ENCODE peak calls at places on chromosome 3, in six cellular contexts. One of them, this sample, is unnamed.

GRCh38 chr3:172630316-172630715 is 80.6 kb downstream of the NCEH1 start:
- DNase-seq in A549: no peak
- DNase-seq in SK-N-SH: no peak
- DNase-seq in HepG2: no peak
- DNase-seq in endothelial cell of umbilical vein: no peak
- DNase-seq in H1: no peak
- DNase-seq in this sample: no peak

GRCh38 chr3:72582211-72582878 is 265.9 kb downstream of the SHQ1 start:
- DNase-seq in A549: no peak
- DNase-seq in SK-N-SH: no peak
- DNase-seq in HepG2: peak
- DNase-seq in endothelial cell of umbilical vein: no peak
- DNase-seq in H1: no peak
- DNase-seq in this sample: no peak

GRCh38 chr3:152283492-152284381 is 15.0 kb downstream of the MBNL1 start:
- DNase-seq in A549: no peak
- DNase-seq in SK-N-SH: no peak
- DNase-seq in HepG2: no peak
- DNase-seq in endothelial cell of umbilical vein: no peak
- DNase-seq in H1: no peak
- DNase-seq in this sample: no peak

GRCh38 chr3:166123576-166123975 is 286.4 kb upstream of the BCHE start:
- DNase-seq in A549: no peak
- DNase-seq in SK-N-SH: no peak
- DNase-seq in HepG2: no peak
- DNase-seq in endothelial cell of umbilical vein: no peak
- DNase-seq in H1: no peak
- DNase-seq in this sample: no peak

GRCh38 chr3:194768586-194768985 is 82.9 kb downstream of the FAM43A start:
- DNase-seq in A549: no peak
- DNase-seq in SK-N-SH: no peak
- DNase-seq in HepG2: no peak
- DNase-seq in endothelial cell of umbilical vein: no peak
- DNase-seq in H1: no peak
- DNase-seq in this sample: no peak

GRCh38 chr3:10992946-10993728 is 589 bp downstream of the SLC6A1 start:
- DNase-seq in A549: no peak
- DNase-seq in SK-N-SH: no peak
- DNase-seq in HepG2: no peak
- DNase-seq in endothelial cell of umbilical vein: no peak
- DNase-seq in H1: peak
- DNase-seq in this sample: peak

GRCh38 chr3:148042663-148043445 is 633.7 kb downstream of the ZIC1 start:
- DNase-seq in A549: no peak
- DNase-seq in SK-N-SH: peak
- DNase-seq in HepG2: no peak
- DNase-seq in endothelial cell of umbilical vein: peak
- DNase-seq in H1: no peak
- DNase-seq in this sample: no peak

GRCh38 chr3:126435456-126436315 is 40.0 kb downstream of the ZXDC start:
- DNase-seq in A549: no peak
- DNase-seq in SK-N-SH: no peak
- DNase-seq in HepG2: no peak
- DNase-seq in endothelial cell of umbilical vein: no peak
- DNase-seq in H1: no peak
- DNase-seq in this sample: no peak

GRCh38 chr3:49509028-49509561 is 39.0 kb downstream of the DAG1 start:
- DNase-seq in A549: no peak
- DNase-seq in SK-N-SH: no peak
- DNase-seq in HepG2: peak
- DNase-seq in endothelial cell of umbilical vein: no peak
- DNase-seq in H1: no peak
- DNase-seq in this sample: no peak

GRCh38 chr3:184380210-184380626 is 364 bp downstream of the CHRD start:
- DNase-seq in A549: peak
- DNase-seq in SK-N-SH: peak
- DNase-seq in HepG2: peak
- DNase-seq in endothelial cell of umbilical vein: no peak
- DNase-seq in H1: peak
- DNase-seq in this sample: peak

GRCh38 chr3:40290396-40290795 is 19.1 kb upstream of the EIF1B start:
- DNase-seq in A549: no peak
- DNase-seq in SK-N-SH: no peak
- DNase-seq in HepG2: peak
- DNase-seq in endothelial cell of umbilical vein: no peak
- DNase-seq in H1: no peak
- DNase-seq in this sample: peak

GRCh38 chr3:101816215-101817149 is 32.8 kb upstream of the NFKBIZ start:
- DNase-seq in A549: no peak
- DNase-seq in SK-N-SH: no peak
- DNase-seq in HepG2: no peak
- DNase-seq in endothelial cell of umbilical vein: peak
- DNase-seq in H1: no peak
- DNase-seq in this sample: no peak

GRCh38 chr3:124582621-124583437 is 147.4 kb upstream of the UMPS start:
- DNase-seq in A549: no peak
- DNase-seq in SK-N-SH: no peak
- DNase-seq in HepG2: peak
- DNase-seq in endothelial cell of umbilical vein: no peak
- DNase-seq in H1: no peak
- DNase-seq in this sample: no peak

GRCh38 chr3:142022381-142022780 is 127.0 kb downstream of the TFDP2 start:
- DNase-seq in A549: no peak
- DNase-seq in SK-N-SH: peak
- DNase-seq in HepG2: no peak
- DNase-seq in endothelial cell of umbilical vein: peak
- DNase-seq in H1: no peak
- DNase-seq in this sample: no peak

GRCh38 chr3:67059443-67059842 is 61.3 kb downstream of the KBTBD8 start:
- DNase-seq in A549: no peak
- DNase-seq in SK-N-SH: no peak
- DNase-seq in HepG2: no peak
- DNase-seq in endothelial cell of umbilical vein: no peak
- DNase-seq in H1: no peak
- DNase-seq in this sample: no peak

GRCh38 chr3:67067251-67067650 is 69.1 kb downstream of the KBTBD8 start:
- DNase-seq in A549: no peak
- DNase-seq in SK-N-SH: no peak
- DNase-seq in HepG2: no peak
- DNase-seq in endothelial cell of umbilical vein: no peak
- DNase-seq in H1: no peak
- DNase-seq in this sample: no peak

DNA sequence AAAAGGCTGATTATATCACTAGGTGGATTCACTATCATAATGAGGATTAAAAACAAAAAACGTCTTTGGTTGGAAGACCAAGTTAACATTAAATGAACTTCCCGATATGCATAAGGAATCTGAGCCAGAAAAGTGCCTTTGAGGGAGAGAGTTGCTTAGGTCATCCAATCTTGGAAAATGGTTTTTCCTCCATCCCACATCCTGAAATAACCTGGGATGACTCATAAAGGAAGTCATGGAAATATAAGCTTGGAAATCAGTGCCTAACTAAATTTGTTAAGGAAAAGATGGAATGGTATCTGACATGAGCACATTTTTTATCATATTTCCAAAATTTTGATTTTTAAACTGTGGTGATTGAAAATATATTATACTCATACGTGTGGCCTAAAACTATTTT is 66.0 kb downstream of the KBTBD8 start:
- DNase-seq in A549: no peak
- DNase-seq in SK-N-SH: no peak
- DNase-seq in HepG2: no peak
- DNase-seq in endothelial cell of umbilical vein: peak
- DNase-seq in H1: no peak
- DNase-seq in this sample: no peak
- TF ChIP-seq CTCF in A549: no peak
- TF ChIP-seq CTCF in SK-N-SH: no peak
- TF ChIP-seq CTCF in HepG2: no peak
- TF ChIP-seq CTCF in endothelial cell of umbilical vein: no peak
- TF ChIP-seq CTCF in H1: no peak
- TF ChIP-seq CTCF in this sample: no peak

DNA sequence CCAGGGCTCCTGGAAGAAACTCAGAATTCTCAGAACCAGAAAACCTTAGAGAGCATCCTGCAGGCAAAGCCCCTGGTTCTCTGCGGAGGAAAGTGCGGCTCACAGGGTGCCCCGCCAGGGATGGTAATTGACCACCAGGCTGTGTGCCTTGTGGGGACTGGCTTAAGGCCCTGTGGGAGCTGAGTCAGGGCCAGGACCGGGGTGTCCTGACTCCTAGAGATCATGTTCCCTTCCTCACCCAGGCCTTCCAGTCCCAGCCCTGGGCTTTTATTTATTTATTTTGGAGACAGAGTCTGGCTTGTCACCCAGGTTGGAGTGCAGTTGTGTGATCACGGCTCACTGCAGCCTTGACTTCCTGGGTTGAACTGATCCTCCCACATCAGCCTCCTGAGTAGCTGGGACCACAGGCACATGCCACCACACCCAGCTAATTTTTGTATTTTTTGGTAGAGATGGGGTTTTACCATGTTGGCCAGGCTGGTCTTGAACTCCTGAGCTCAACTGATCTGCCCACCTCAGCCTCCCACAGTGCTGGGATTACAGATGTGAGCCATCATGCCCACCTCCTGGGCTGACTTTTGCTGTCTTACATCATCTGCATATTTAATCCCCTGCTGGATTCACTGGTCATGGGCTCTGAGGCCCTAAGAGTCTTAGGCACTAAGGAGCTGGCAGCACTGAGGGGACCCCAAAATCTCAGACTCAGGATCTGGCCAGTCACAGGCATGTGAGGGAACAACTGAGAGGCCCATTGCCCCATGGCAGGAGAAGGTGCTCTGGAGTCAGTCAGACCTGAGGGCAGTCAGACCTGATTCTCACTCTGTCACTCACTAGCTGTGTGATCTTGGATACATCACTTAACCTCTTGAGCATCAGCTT is 20.4 kb upstream of the LAMP3 start:
- DNase-seq in A549: no peak
- DNase-seq in SK-N-SH: no peak
- DNase-seq in HepG2: no peak
- DNase-seq in endothelial cell of umbilical vein: no peak
- DNase-seq in H1: peak
- DNase-seq in this sample: no peak
- TF ChIP-seq MAX in A549: no peak
- TF ChIP-seq MAX in SK-N-SH: no peak
- TF ChIP-seq MAX in HepG2: no peak
- TF ChIP-seq MAX in endothelial cell of umbilical vein: no peak
- TF ChIP-seq MAX in H1: no peak
- TF ChIP-seq MAX in this sample: no peak

GRCh38 chr3:38739396-38739689 is 76.7 kb downstream of the SCN10A start:
- DNase-seq in A549: no peak
- DNase-seq in SK-N-SH: no peak
- DNase-seq in HepG2: no peak
- DNase-seq in endothelial cell of umbilical vein: no peak
- DNase-seq in H1: no peak
- DNase-seq in this sample: no peak

GRCh38 chr3:38742551-38742950 is 73.5 kb downstream of the SCN10A start:
- DNase-seq in A549: no peak
- DNase-seq in SK-N-SH: no peak
- DNase-seq in HepG2: no peak
- DNase-seq in endothelial cell of umbilical vein: no peak
- DNase-seq in H1: no peak
- DNase-seq in this sample: no peak

GRCh38 chr3:38739931-38740330 is 76.1 kb downstream of the SCN10A start:
- DNase-seq in A549: no peak
- DNase-seq in SK-N-SH: no peak
- DNase-seq in HepG2: no peak
- DNase-seq in endothelial cell of umbilical vein: no peak
- DNase-seq in H1: no peak
- DNase-seq in this sample: no peak

GRCh38 chr3:38738630-38739395 is 77.2 kb downstream of the SCN10A start:
- DNase-seq in A549: peak
- DNase-seq in SK-N-SH: peak
- DNase-seq in HepG2: peak
- DNase-seq in endothelial cell of umbilical vein: peak
- DNase-seq in H1: peak
- DNase-seq in this sample: peak
- TF ChIP-seq CTCF in A549: peak
- TF ChIP-seq CTCF in SK-N-SH: peak
- TF ChIP-seq CTCF in HepG2: peak
- TF ChIP-seq CTCF in endothelial cell of umbilical vein: peak
- TF ChIP-seq CTCF in H1: peak
- TF ChIP-seq CTCF in this sample: peak

DNA sequence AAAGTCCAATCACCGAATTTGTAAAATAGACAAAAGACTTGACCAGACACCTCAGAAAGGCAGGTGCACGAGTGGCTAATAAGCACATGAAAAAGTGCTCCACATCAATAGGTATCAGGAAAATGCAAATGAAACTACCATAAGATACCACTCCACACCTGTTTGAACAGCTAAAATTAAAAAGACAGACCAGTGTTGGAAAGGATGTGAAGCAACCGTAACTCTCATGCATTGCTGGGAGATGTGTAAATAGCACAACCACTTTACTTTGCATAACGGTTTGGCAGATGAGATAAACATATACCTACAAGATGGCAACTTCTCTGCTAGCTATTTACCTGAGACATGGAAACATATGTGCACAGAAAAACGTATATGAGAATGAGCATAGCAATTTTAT is 56.9 kb downstream of the CADPS start:
- DNase-seq in A549: no peak
- DNase-seq in SK-N-SH: no peak
- DNase-seq in HepG2: no peak
- DNase-seq in endothelial cell of umbilical vein: no peak
- DNase-seq in H1: no peak
- DNase-seq in this sample: no peak
- TF ChIP-seq MAX in A549: no peak
- TF ChIP-seq MAX in SK-N-SH: no peak
- TF ChIP-seq MAX in HepG2: no peak
- TF ChIP-seq MAX in endothelial cell of umbilical vein: no peak
- TF ChIP-seq MAX in H1: no peak
- TF ChIP-seq MAX in this sample: no peak